ENCODE peak calls at places on chromosome 13, in four cellular contexts. One of them, this sample, is unnamed.
A peak's percentile ranks its signal among the peaks of the same experiment; 100 is the strongest.

GRCh38 chr13:107992542-107992941 is 222.8 kb downstream of the LIG4 start:
- DNase-seq in endothelial cell: no peak
- DNase-seq in retinal pigment epithelial cell: peak; percentile 14
- DNase-seq in esophagus squamous epithelium: no peak
- DNase-seq in this sample: no peak

GRCh38 chr13:77516342-77516789 is 19.1 kb upstream of the SCEL start:
- DNase-seq in endothelial cell: no peak
- DNase-seq in retinal pigment epithelial cell: no peak
- DNase-seq in esophagus squamous epithelium: no peak
- DNase-seq in this sample: no peak

GRCh38 chr13:48126944-48127814 is 32.3 kb upstream of the MED4 start:
- DNase-seq in endothelial cell: peak; percentile 7
- DNase-seq in retinal pigment epithelial cell: peak; percentile 23
- DNase-seq in esophagus squamous epithelium: no peak
- DNase-seq in this sample: no peak

GRCh38 chr13:35766663-35767062 is 290.2 kb upstream of the MAB21L1 start:
- DNase-seq in endothelial cell: no peak
- DNase-seq in retinal pigment epithelial cell: no peak
- DNase-seq in esophagus squamous epithelium: no peak
- DNase-seq in this sample: no peak

GRCh38 chr13:58977085-58977484 is 1186.6 kb downstream of the DIAPH3 start:
- DNase-seq in endothelial cell: no peak
- DNase-seq in retinal pigment epithelial cell: no peak
- DNase-seq in esophagus squamous epithelium: no peak
- DNase-seq in this sample: no peak

GRCh38 chr13:113547248-113547971 is 37.1 kb upstream of the TFDP1 start:
- DNase-seq in endothelial cell: no peak
- DNase-seq in retinal pigment epithelial cell: no peak
- DNase-seq in esophagus squamous epithelium: no peak
- DNase-seq in this sample: no peak

GRCh38 chr13:106796280-106797047 is 228.5 kb upstream of the ARGLU1 start:
- DNase-seq in endothelial cell: no peak
- DNase-seq in retinal pigment epithelial cell: no peak
- DNase-seq in esophagus squamous epithelium: no peak
- DNase-seq in this sample: no peak

GRCh38 chr13:101576452-101576851 is 124.0 kb downstream of the ITGBL1 start:
- DNase-seq in endothelial cell: no peak
- DNase-seq in retinal pigment epithelial cell: no peak
- DNase-seq in esophagus squamous epithelium: no peak
- DNase-seq in this sample: no peak

GRCh38 chr13:72677431-72677830 is 50.0 kb downstream of the MZT1 start:
- DNase-seq in endothelial cell: no peak
- DNase-seq in retinal pigment epithelial cell: no peak
- DNase-seq in esophagus squamous epithelium: no peak
- DNase-seq in this sample: no peak

GRCh38 chr13:27797228-27797624 is 4.9 kb downstream of the GSX1 start:
- DNase-seq in endothelial cell: peak; percentile 79
- DNase-seq in retinal pigment epithelial cell: no peak
- DNase-seq in esophagus squamous epithelium: no peak
- DNase-seq in this sample: peak; percentile 53

GRCh38 chr13:109336730-109337129 is 449.7 kb downstream of the IRS2 start:
- DNase-seq in endothelial cell: no peak
- DNase-seq in retinal pigment epithelial cell: peak; percentile 80
- DNase-seq in esophagus squamous epithelium: no peak
- DNase-seq in this sample: no peak

GRCh38 chr13:112119192-112120030 is 52.5 kb downstream of the SOX1 start:
- DNase-seq in endothelial cell: no peak
- DNase-seq in retinal pigment epithelial cell: no peak
- DNase-seq in esophagus squamous epithelium: no peak
- DNase-seq in this sample: no peak

GRCh38 chr13:51873419-51873818 is 11.7 kb downstream of the CCDC70 start:
- DNase-seq in endothelial cell: no peak
- DNase-seq in retinal pigment epithelial cell: no peak
- DNase-seq in esophagus squamous epithelium: no peak
- DNase-seq in this sample: no peak

GRCh38 chr13:47639716-47640447 is 361.2 kb downstream of the SUCLA2 start:
- DNase-seq in endothelial cell: no peak
- DNase-seq in retinal pigment epithelial cell: no peak
- DNase-seq in esophagus squamous epithelium: no peak
- DNase-seq in this sample: no peak

GRCh38 chr13:105918842-105919741 is 616.4 kb downstream of the EFNB2 start:
- DNase-seq in endothelial cell: no peak
- DNase-seq in retinal pigment epithelial cell: peak; percentile 48
- DNase-seq in esophagus squamous epithelium: no peak
- DNase-seq in this sample: peak; percentile 11

GRCh38 chr13:68173111-68173510 is 943.0 kb upstream of the PCDH9 start:
- DNase-seq in endothelial cell: no peak
- DNase-seq in retinal pigment epithelial cell: no peak
- DNase-seq in esophagus squamous epithelium: no peak
- DNase-seq in this sample: no peak

GRCh38 chr13:28650284-28650683 is 8.6 kb upstream of the POMP start:
- DNase-seq in endothelial cell: no peak
- DNase-seq in retinal pigment epithelial cell: no peak
- DNase-seq in esophagus squamous epithelium: no peak
- DNase-seq in this sample: no peak

GRCh38 chr13:78478183-78478582 is 125.2 kb downstream of the POU4F1 start:
- DNase-seq in endothelial cell: no peak
- DNase-seq in retinal pigment epithelial cell: no peak
- DNase-seq in esophagus squamous epithelium: no peak
- DNase-seq in this sample: no peak

GRCh38 chr13:85659493-85659892 is 139.7 kb downstream of the SLITRK6 start:
- DNase-seq in endothelial cell: no peak
- DNase-seq in retinal pigment epithelial cell: no peak
- DNase-seq in esophagus squamous epithelium: no peak
- DNase-seq in this sample: no peak

GRCh38 chr13:90485441-90485840 is 862.0 kb upstream of the MIR17HG start:
- DNase-seq in endothelial cell: no peak
- DNase-seq in retinal pigment epithelial cell: peak; percentile 88
- DNase-seq in esophagus squamous epithelium: no peak
- DNase-seq in this sample: no peak

GRCh38 chr13:62022369-62022768 is 606.7 kb upstream of the PCDH20 start:
- DNase-seq in endothelial cell: no peak
- DNase-seq in retinal pigment epithelial cell: no peak
- DNase-seq in esophagus squamous epithelium: no peak
- DNase-seq in this sample: no peak

GRCh38 chr13:99892189-99892588 is 79.4 kb downstream of the ZIC5 start:
- DNase-seq in endothelial cell: no peak
- DNase-seq in retinal pigment epithelial cell: no peak
- DNase-seq in esophagus squamous epithelium: no peak
- DNase-seq in this sample: no peak

GRCh38 chr13:44188257-44188656 is 185.4 kb upstream of the SERP2 start:
- DNase-seq in endothelial cell: no peak
- DNase-seq in retinal pigment epithelial cell: no peak
- DNase-seq in esophagus squamous epithelium: no peak
- DNase-seq in this sample: no peak

GRCh38 chr13:99690426-99691189 is 189.3 kb downstream of the TM9SF2 start:
- DNase-seq in endothelial cell: no peak
- DNase-seq in retinal pigment epithelial cell: no peak
- DNase-seq in esophagus squamous epithelium: no peak
- DNase-seq in this sample: no peak

GRCh38 chr13:106348032-106348431 is 187.4 kb downstream of the EFNB2 start:
- DNase-seq in endothelial cell: no peak
- DNase-seq in retinal pigment epithelial cell: no peak
- DNase-seq in esophagus squamous epithelium: no peak
- DNase-seq in this sample: no peak

GRCh38 chr13:48001127-48001881 is at the start of gene SUCLA2:
- DNase-seq in endothelial cell: peak; percentile 96
- DNase-seq in retinal pigment epithelial cell: peak; percentile 40
- DNase-seq in esophagus squamous epithelium: peak; percentile 52
- DNase-seq in this sample: peak; percentile 89

GRCh38 chr13:32068255-32068654 is 36.7 kb downstream of the FRY start:
- DNase-seq in endothelial cell: no peak
- DNase-seq in retinal pigment epithelial cell: no peak
- DNase-seq in esophagus squamous epithelium: no peak
- DNase-seq in this sample: no peak
- TF ChIP-seq CTCF in endothelial cell: no peak
- TF ChIP-seq CTCF in retinal pigment epithelial cell: no peak
- TF ChIP-seq CTCF in esophagus squamous epithelium: no peak
- TF ChIP-seq CTCF in this sample: no peak

GRCh38 chr13:110888390-110888789 is 26.5 kb downstream of the ANKRD10 start:
- DNase-seq in endothelial cell: no peak
- DNase-seq in retinal pigment epithelial cell: no peak
- DNase-seq in esophagus squamous epithelium: no peak
- DNase-seq in this sample: no peak
- TF ChIP-seq CTCF in endothelial cell: no peak
- TF ChIP-seq CTCF in retinal pigment epithelial cell: no peak
- TF ChIP-seq CTCF in esophagus squamous epithelium: no peak
- TF ChIP-seq CTCF in this sample: no peak

DNA sequence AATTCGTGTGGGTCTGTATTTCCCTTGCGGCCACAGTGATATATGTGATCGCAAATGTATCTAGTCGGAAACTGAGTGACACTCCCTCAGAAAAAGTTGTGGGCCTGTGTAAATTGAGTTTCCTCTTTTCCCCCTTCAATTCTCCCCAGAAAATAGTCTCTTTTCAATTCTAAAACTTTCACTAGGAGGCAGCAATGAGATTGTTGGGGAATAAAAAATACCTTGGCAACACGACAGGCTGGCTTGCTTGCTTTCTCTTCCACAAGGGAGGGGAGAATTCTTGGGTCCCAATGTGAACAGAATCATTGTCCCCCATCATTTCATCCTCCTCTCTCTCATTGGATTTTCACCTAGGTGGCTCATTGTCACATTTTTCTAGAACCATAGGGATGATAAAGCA is 3.7 kb upstream of the SOX21 start:
- DNase-seq in endothelial cell: no peak
- DNase-seq in retinal pigment epithelial cell: no peak
- DNase-seq in esophagus squamous epithelium: no peak
- DNase-seq in this sample: no peak
- TF ChIP-seq CTCF in endothelial cell: no peak
- TF ChIP-seq CTCF in retinal pigment epithelial cell: peak; percentile 53
- TF ChIP-seq CTCF in esophagus squamous epithelium: no peak
- TF ChIP-seq CTCF in this sample: peak; percentile 55

GRCh38 chr13:24495151-24495729 is 17.3 kb downstream of the PARP4 start:
- DNase-seq in endothelial cell: no peak
- DNase-seq in retinal pigment epithelial cell: no peak
- DNase-seq in esophagus squamous epithelium: no peak
- DNase-seq in this sample: no peak

GRCh38 chr13:24497742-24498141 is 14.8 kb downstream of the PARP4 start:
- DNase-seq in endothelial cell: no peak
- DNase-seq in retinal pigment epithelial cell: no peak
- DNase-seq in esophagus squamous epithelium: no peak
- DNase-seq in this sample: no peak

GRCh38 chr13:24489721-24490120 is 22.9 kb downstream of the PARP4 start:
- DNase-seq in endothelial cell: no peak
- DNase-seq in retinal pigment epithelial cell: no peak
- DNase-seq in esophagus squamous epithelium: no peak
- DNase-seq in this sample: no peak

GRCh38 chr13:24493356-24493755 is 19.2 kb downstream of the PARP4 start:
- DNase-seq in endothelial cell: no peak
- DNase-seq in retinal pigment epithelial cell: no peak
- DNase-seq in esophagus squamous epithelium: no peak
- DNase-seq in this sample: no peak

GRCh38 chr13:24491853-24492252 is 20.7 kb downstream of the PARP4 start:
- DNase-seq in endothelial cell: no peak
- DNase-seq in retinal pigment epithelial cell: no peak
- DNase-seq in esophagus squamous epithelium: no peak
- DNase-seq in this sample: no peak
- TF ChIP-seq CTCF in endothelial cell: no peak
- TF ChIP-seq CTCF in retinal pigment epithelial cell: peak; percentile 22
- TF ChIP-seq CTCF in esophagus squamous epithelium: no peak
- TF ChIP-seq CTCF in this sample: peak; percentile 27

DNA sequence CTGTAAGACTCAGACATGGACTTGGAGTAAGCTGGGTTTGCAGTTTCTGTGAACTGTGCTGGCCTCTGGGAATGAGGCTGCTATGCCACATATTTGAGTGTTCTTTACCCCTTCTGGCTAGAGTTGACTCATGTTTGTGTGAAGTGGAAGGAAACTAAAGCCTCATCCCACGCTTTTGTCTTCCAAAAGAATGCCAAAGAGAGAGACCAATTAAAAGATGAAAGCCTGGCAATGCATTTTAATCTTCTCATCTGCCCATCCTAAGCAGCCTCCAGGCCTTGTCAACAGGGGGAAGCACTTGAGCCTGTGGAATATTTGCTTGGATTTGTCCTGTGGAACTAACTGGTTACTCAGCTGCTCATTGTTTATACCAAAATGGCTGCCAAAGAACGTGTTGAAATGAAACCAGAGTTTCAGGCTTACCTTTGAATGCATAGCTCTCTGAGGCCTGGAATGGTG is 49.1 kb downstream of the LMO7 start:
- DNase-seq in endothelial cell: no peak
- DNase-seq in retinal pigment epithelial cell: no peak
- DNase-seq in esophagus squamous epithelium: no peak
- DNase-seq in this sample: no peak
- TF ChIP-seq CTCF in endothelial cell: no peak
- TF ChIP-seq CTCF in retinal pigment epithelial cell: peak; percentile 37
- TF ChIP-seq CTCF in esophagus squamous epithelium: no peak
- TF ChIP-seq CTCF in this sample: no peak

DNA sequence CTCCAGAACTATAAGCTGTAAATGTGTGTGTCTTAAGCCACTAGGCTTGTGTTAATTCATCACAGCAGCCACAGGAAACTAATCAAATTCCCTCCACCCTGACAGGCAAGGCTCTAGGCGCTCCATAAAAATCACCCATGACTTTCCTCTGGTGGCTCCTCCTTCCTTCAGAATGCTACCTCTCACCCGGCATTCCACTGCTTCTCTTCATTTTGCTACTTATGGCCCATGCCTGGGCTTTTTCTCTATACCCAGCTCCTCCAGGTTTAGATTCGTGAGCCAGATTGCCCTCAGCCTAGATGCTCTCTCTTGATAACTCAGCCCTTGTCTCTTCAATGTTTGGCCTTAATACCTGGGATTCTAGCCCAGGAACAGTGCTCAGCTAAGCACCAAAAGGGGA is 36.4 kb upstream of the MBNL2 start:
- DNase-seq in endothelial cell: no peak
- DNase-seq in retinal pigment epithelial cell: no peak
- DNase-seq in esophagus squamous epithelium: no peak
- DNase-seq in this sample: no peak
- TF ChIP-seq CTCF in endothelial cell: no peak
- TF ChIP-seq CTCF in retinal pigment epithelial cell: no peak
- TF ChIP-seq CTCF in esophagus squamous epithelium: no peak
- TF ChIP-seq CTCF in this sample: no peak

GRCh38 chr13:57425531-57425930 is 206.0 kb upstream of the PCDH17 start:
- DNase-seq in endothelial cell: no peak
- DNase-seq in retinal pigment epithelial cell: no peak
- DNase-seq in esophagus squamous epithelium: no peak
- DNase-seq in this sample: no peak
- TF ChIP-seq CTCF in endothelial cell: no peak
- TF ChIP-seq CTCF in retinal pigment epithelial cell: no peak
- TF ChIP-seq CTCF in esophagus squamous epithelium: no peak
- TF ChIP-seq CTCF in this sample: no peak

GRCh38 chr13:42971670-42972355 is 20.2 kb downstream of the EPSTI1 start:
- DNase-seq in endothelial cell: no peak
- DNase-seq in retinal pigment epithelial cell: no peak
- DNase-seq in esophagus squamous epithelium: no peak
- DNase-seq in this sample: no peak
- TF ChIP-seq CTCF in endothelial cell: no peak
- TF ChIP-seq CTCF in retinal pigment epithelial cell: no peak
- TF ChIP-seq CTCF in esophagus squamous epithelium: no peak
- TF ChIP-seq CTCF in this sample: no peak

GRCh38 chr13:60329221-60329983 is 67.6 kb upstream of the TDRD3 start:
- DNase-seq in endothelial cell: peak; percentile 61
- DNase-seq in retinal pigment epithelial cell: peak; percentile 57
- DNase-seq in esophagus squamous epithelium: no peak
- DNase-seq in this sample: peak; percentile 12
- TF ChIP-seq CTCF in endothelial cell: peak; percentile 30
- TF ChIP-seq CTCF in retinal pigment epithelial cell: peak; percentile 70
- TF ChIP-seq CTCF in esophagus squamous epithelium: no peak
- TF ChIP-seq CTCF in this sample: peak; percentile 65